ENCODE peak calls at places on chromosome 14, in nine cellular contexts. V is HepG2; G is HTR-8/SVneo; S is IMR-90; X is A172; J is AG04449; K is stimulated activated CD4-positive, alpha-beta T cell treated with anti-CD3 and anti-CD28 coated beads, Interleukin-4, amount 100 ng/mL, for 24 hours; T is putamen; Z is MM.1S. U is an unnamed sample.
A peak's percentile ranks its signal among the peaks of the same experiment; 100 is the strongest.

GRCh38 chr14:29149798-29150197 is 383.2 kb downstream of the FOXG1 start:
- DNase-seq in V (no peak), G (no peak), S (no peak), X (no peak), J (no peak), K (no peak), T (no peak), Z (no peak), U (no peak)

GRCh38 chr14:58082011-58082410 is 70.0 kb downstream of the ARMH4 start:
- DNase-seq in V (no peak), G (no peak), S (peak; percentile 51), X (peak; percentile 27), J (no peak), K (no peak), T (no peak), Z (no peak), U (peak; percentile 40)

GRCh38 chr14:90274808-90275454 is 18.6 kb downstream of the PSMC1 start:
- DNase-seq in V (no peak), G (no peak), S (peak; percentile 78), X (peak; percentile 59), J (no peak), K (peak; percentile 51), T (no peak), Z (no peak), U (peak; percentile 49)

GRCh38 chr14:30389134-30389900 is 169.6 kb upstream of the G2E3 start:
- DNase-seq in V (no peak), G (peak; percentile 10), S (no peak), X (peak; percentile 7), J (no peak), K (no peak), T (no peak), Z (no peak), U (peak; percentile 4)

GRCh38 chr14:68140111-68140741 is 320.6 kb downstream of the RAD51B start:
- DNase-seq in V (peak; percentile 64), G (peak; percentile 97), S (peak; percentile 99), X (peak; percentile 98), J (peak; percentile 94), K (no peak), T (no peak), Z (no peak), U (peak; percentile 96)

GRCh38 chr14:31070431-31070830 is 44.3 kb upstream of the STRN3 start:
- DNase-seq in V (no peak), G (peak; percentile 95), S (peak; percentile 93), X (peak; percentile 76), J (peak; percentile 85), K (no peak), T (no peak), Z (no peak), U (peak; percentile 97)

GRCh38 chr14:50089213-50089612 is 27.2 kb downstream of the VCPKMT start:
- DNase-seq in V (no peak), G (no peak), S (no peak), X (no peak), J (no peak), K (no peak), T (no peak), Z (no peak), U (no peak)

GRCh38 chr14:94227029-94227428 is 52.9 kb downstream of the PPP4R4 start:
- DNase-seq in V (no peak), G (no peak), S (peak; percentile 26), X (no peak), J (peak; percentile 70), K (no peak), T (no peak), Z (no peak), U (peak; percentile 78)

GRCh38 chr14:105926415-105927093 is 400.2 kb downstream of the TMEM121 start:
- DNase-seq in V (no peak), G (no peak), S (no peak), X (no peak), J (no peak), K (no peak), T (no peak), Z (no peak), U (no peak)

GRCh38 chr14:89574420-89574819 is 157.4 kb upstream of the FOXN3 start:
- DNase-seq in V (no peak), G (no peak), S (no peak), X (no peak), J (no peak), K (no peak), T (no peak), Z (no peak), U (no peak)

GRCh38 chr14:65860956-65861631 is 448.6 kb downstream of the FUT8 start:
- DNase-seq in V (no peak), G (no peak), S (no peak), X (no peak), J (no peak), K (no peak), T (no peak), Z (no peak), U (no peak)

GRCh38 chr14:81137316-81137715 is 83.4 kb downstream of the GTF2A1 start:
- DNase-seq in V (no peak), G (peak; percentile 46), S (peak; percentile 48), X (peak; percentile 91), J (peak; percentile 5), K (no peak), T (no peak), Z (no peak), U (peak; percentile 40)

GRCh38 chr14:104302794-104303405 is 164.5 kb downstream of the KIF26A start:
- DNase-seq in V (no peak), G (no peak), S (no peak), X (no peak), J (no peak), K (no peak), T (no peak), Z (no peak), U (no peak)

GRCh38 chr14:34235635-34236300 is 226.3 kb downstream of the SPTSSA start:
- DNase-seq in V (no peak), G (no peak), S (peak; percentile 4), X (no peak), J (no peak), K (no peak), T (no peak), Z (no peak), U (no peak)

GRCh38 chr14:36827861-36828260 is 166.2 kb downstream of the PAX9 start:
- DNase-seq in V (no peak), G (no peak), S (no peak), X (no peak), J (no peak), K (no peak), T (no peak), Z (no peak), U (no peak)

GRCh38 chr14:85527006-85527405 is 2.9 kb upstream of the FLRT2 start:
- DNase-seq in V (no peak), G (peak; percentile 8), S (peak; percentile 71), X (peak; percentile 49), J (no peak), K (no peak), T (no peak), Z (no peak), U (peak; percentile 70)

GRCh38 chr14:37600880-37601741 is 5.7 kb downstream of the TTC6 start:
- DNase-seq in V (no peak), G (no peak), S (no peak), X (no peak), J (no peak), K (no peak), T (no peak), Z (no peak), U (no peak)

GRCh38 chr14:69319911-69320310 is 60.0 kb downstream of the GALNT16 start:
- DNase-seq in V (no peak), G (no peak), S (no peak), X (no peak), J (no peak), K (no peak), T (no peak), Z (no peak), U (no peak)

GRCh38 chr14:91372680-91373495 is 44.7 kb downstream of the CCDC88C start:
- DNase-seq in V (no peak), G (no peak), S (no peak), X (no peak), J (no peak), K (no peak), T (no peak), Z (peak; percentile 48), U (no peak)

GRCh38 chr14:89418976-89419375 is 1.9 kb upstream of the FOXN3 start:
- DNase-seq in V (no peak), G (no peak), S (no peak), X (no peak), J (no peak), K (no peak), T (no peak), Z (no peak), U (no peak)

GRCh38 chr14:85079842-85080741 is 449.9 kb upstream of the FLRT2 start:
- DNase-seq in V (no peak), G (no peak), S (no peak), X (no peak), J (no peak), K (no peak), T (no peak), Z (no peak), U (no peak)

GRCh38 chr14:104314251-104314941 is 176.0 kb downstream of the KIF26A start:
- DNase-seq in V (no peak), G (no peak), S (no peak), X (no peak), J (no peak), K (no peak), T (no peak), Z (no peak), U (no peak)